ENCODE peak calls at places on chromosomes 11 and 22, in four cellular contexts. L, Q, C and F are unnamed samples.
A peak's percentile ranks its signal among the peaks of the same experiment; 100 is the strongest.

GRCh38 chr22:20750461-20751184 is 23.3 kb upstream of the SERPIND1 start:
- DNase-seq in L (no peak), Q (peak; percentile 66), C (peak; percentile 32), F (peak; percentile 62)

GRCh38 chr22:46626356-46626755 is 6.2 kb downstream of the GRAMD4 start:
- DNase-seq in L (peak; percentile 19), Q (no peak), C (no peak), F (no peak)

GRCh38 chr11:120608760-120609211 is 97.2 kb downstream of the GRIK4 start:
- DNase-seq in L (no peak), Q (no peak), C (peak; percentile 7), F (no peak)

GRCh38 chr22:47205562-47205961 is 443.1 kb downstream of the TBC1D22A start:
- DNase-seq in L (no peak), Q (no peak), C (no peak), F (no peak)

GRCh38 chr11:45933131-45933821 is 10.8 kb downstream of the LARGE2 start:
- DNase-seq in L (no peak), Q (peak; percentile 35), C (no peak), F (peak; percentile 52)

GRCh38 chr11:127000991-127001390 is 421 bp upstream of the KIRREL3 start:
- DNase-seq in L (no peak), Q (peak; percentile 41), C (no peak), F (no peak)

GRCh38 chr11:12218909-12219308 is 108.5 kb downstream of the MICAL2 start:
- DNase-seq in L (no peak), Q (no peak), C (no peak), F (no peak)

GRCh38 chr11:34478845-34479663 is 34.5 kb downstream of the ELF5 start:
- DNase-seq in L (no peak), Q (no peak), C (no peak), F (no peak)

GRCh38 chr11:72223615-72224586 is 666 bp upstream of the INPPL1 start:
- DNase-seq in L (peak; percentile 77), Q (peak; percentile 36), C (no peak), F (peak; percentile 86)

GRCh38 chr22:44658371-44658953 is 43.5 kb upstream of the PRR5 start:
- DNase-seq in L (no peak), Q (no peak), C (peak; percentile 80), F (no peak)

GRCh38 chr11:86814775-86815174 is 14.4 kb downstream of the PRSS23 start:
- DNase-seq in L (no peak), Q (peak; percentile 50), C (no peak), F (no peak)

GRCh38 chr11:76313913-76314740 is 66.8 kb downstream of the THAP12 start:
- DNase-seq in L (peak; percentile 33), Q (no peak), C (no peak), F (no peak)

GRCh38 chr11:4093519-4094347 is 866 bp upstream of the RRM1 start:
- DNase-seq in L (peak; percentile 25), Q (no peak), C (no peak), F (no peak)

GRCh38 chr11:27291302-27291889 is 71.6 kb downstream of the CCDC34 start:
- DNase-seq in L (no peak), Q (no peak), C (no peak), F (no peak)

GRCh38 chr11:36452231-36452630 is 57.8 kb downstream of the TRAF6 start:
- DNase-seq in L (no peak), Q (no peak), C (no peak), F (no peak)

GRCh38 chr11:116694017-116694725 is 78.6 kb downstream of the BUD13 start:
- DNase-seq in L (no peak), Q (no peak), C (no peak), F (no peak)

GRCh38 chr11:121249039-121249663 is 43.4 kb upstream of the SC5D start:
- DNase-seq in L (peak; percentile 28), Q (peak; percentile 55), C (peak; percentile 1), F (peak; percentile 63)

GRCh38 chr22:46911341-46911740 is 148.9 kb downstream of the TBC1D22A start:
- DNase-seq in L (no peak), Q (no peak), C (no peak), F (no peak)

GRCh38 chr11:8699903-8700302 is 17.3 kb downstream of the RPL27A start:
- DNase-seq in L (no peak), Q (no peak), C (no peak), F (no peak)

GRCh38 chr11:83951521-83951920 is 665.4 kb upstream of the CCDC90B start:
- DNase-seq in L (no peak), Q (no peak), C (no peak), F (no peak)

GRCh38 chr22:49606562-49606961 is 221.1 kb downstream of the BRD1 start:
- DNase-seq in L (no peak), Q (no peak), C (no peak), F (no peak)

GRCh38 chr11:12200359-12201015 is 90.1 kb downstream of the MICAL2 start:
- DNase-seq in L (no peak), Q (peak; percentile 90), C (peak; percentile 78), F (no peak)

GRCh38 chr11:66371627-66372415 is at the start of gene SLC29A2:
- DNase-seq in L (peak; percentile 95), Q (no peak), C (no peak), F (peak; percentile 91)

GRCh38 chr11:35553021-35553420 is 27.6 kb upstream of the PAMR1 start:
- DNase-seq in L (no peak), Q (no peak), C (no peak), F (no peak)

GRCh38 chr11:12232819-12233601 is 122.6 kb downstream of the MICAL2 start:
- DNase-seq in L (no peak), Q (peak; percentile 89), C (peak; percentile 56), F (no peak)

GRCh38 chr11:116072133-116072532 is 567.9 kb upstream of the CADM1 start:
- DNase-seq in L (no peak), Q (no peak), C (no peak), F (no peak)

GRCh38 chr11:111586305-111586915 is 15.8 kb upstream of the SIK2 start:
- DNase-seq in L (peak; percentile 25), Q (peak; percentile 39), C (no peak), F (peak; percentile 50)

GRCh38 chr22:23060612-23061400 is 9.5 kb upstream of the GNAZ start:
- DNase-seq in L (peak; percentile 46), Q (no peak), C (no peak), F (no peak)

GRCh38 chr11:86815726-86816125 is 15.4 kb downstream of the PRSS23 start:
- DNase-seq in L (no peak), Q (no peak), C (no peak), F (no peak)

GRCh38 chr11:60301178-60301577 is 20.7 kb downstream of the MS4A4A start:
- DNase-seq in L (no peak), Q (no peak), C (no peak), F (no peak)

GRCh38 chr11:76169473-76169881 is 36.8 kb downstream of the WNT11 start:
- DNase-seq in L (no peak), Q (no peak), C (no peak), F (no peak)

GRCh38 chr11:30788849-30789248 is 202.7 kb upstream of the MPPED2 start:
- DNase-seq in L (no peak), Q (no peak), C (no peak), F (no peak)

GRCh38 chr11:122126024-122126678 is 10.1 kb upstream of the BLID start:
- DNase-seq in L (no peak), Q (no peak), C (no peak), F (no peak)

DNA sequence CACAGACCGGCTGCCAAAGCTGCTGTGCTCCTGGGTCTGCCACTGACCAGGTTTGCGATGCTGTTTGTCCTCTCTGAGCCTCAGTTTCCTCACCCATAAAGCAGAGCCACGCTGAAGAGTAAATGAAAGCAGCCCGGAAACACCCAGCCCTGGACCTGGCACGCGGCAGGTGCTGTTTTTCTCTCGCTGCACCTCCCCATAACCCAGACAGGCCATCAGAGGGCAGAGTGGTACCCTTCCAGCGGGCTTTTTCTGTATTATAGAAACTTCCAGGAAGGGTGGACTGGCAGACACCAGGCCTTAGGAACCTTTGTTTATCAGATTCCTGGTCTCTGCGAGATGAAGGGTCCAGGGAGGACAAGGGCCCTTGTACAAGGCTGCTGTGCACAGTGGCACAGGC is 17.9 kb upstream of the FGF19 start:
- DNase-seq in L (no peak), Q (no peak), C (no peak), F (no peak)
- TF ChIP-seq CTCF in L (peak; percentile 38), Q (peak; percentile 60), C (no peak), F (no peak)

DNA sequence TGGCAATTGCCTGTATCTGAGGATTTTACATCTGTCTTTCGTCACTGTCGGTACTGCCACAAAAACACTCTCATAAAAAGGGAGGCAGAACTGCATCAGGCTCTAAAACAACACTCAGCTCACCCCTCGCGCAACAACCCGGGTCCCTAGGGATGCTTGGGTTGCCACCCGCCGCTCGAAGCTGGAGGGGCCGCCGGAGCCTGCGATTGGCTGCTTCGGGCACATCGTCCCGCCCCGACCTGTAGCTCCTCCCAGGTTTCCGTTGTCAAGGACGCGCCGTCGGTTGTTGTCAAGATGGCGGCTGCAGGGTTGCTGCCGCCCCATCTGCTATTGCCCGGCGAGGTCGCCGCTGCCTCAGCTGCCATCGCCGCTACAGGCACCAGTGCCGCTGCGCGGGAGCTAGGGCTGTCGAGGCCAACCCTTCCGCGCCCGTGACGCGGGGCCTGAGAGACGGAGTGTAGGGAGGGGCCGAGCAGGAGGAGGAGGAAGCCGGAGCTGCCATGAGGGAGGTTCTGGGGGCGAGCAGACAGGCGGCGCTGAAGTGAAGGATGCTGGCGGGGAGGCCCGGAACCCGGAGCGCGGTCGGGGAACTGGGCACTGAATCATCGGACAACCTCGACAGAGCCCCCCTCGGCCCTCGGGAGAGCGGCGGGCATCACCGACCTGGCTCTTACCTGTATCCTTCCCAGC is at the start of gene CEP126:
- DNase-seq in L (peak; percentile 84), Q (peak; percentile 95), C (peak; percentile 89), F (peak; percentile 87)
- TF ChIP-seq CTCF in L (peak; percentile 26), Q (peak; percentile 75), C (peak; percentile 58), F (no peak)

GRCh38 chr11:114195981-114196731 is 100.0 kb upstream of the NNMT start:
- DNase-seq in L (no peak), Q (no peak), C (no peak), F (peak; percentile 22)
- TF ChIP-seq CTCF in L (peak; percentile 43), Q (no peak), C (no peak), F (no peak)

DNA sequence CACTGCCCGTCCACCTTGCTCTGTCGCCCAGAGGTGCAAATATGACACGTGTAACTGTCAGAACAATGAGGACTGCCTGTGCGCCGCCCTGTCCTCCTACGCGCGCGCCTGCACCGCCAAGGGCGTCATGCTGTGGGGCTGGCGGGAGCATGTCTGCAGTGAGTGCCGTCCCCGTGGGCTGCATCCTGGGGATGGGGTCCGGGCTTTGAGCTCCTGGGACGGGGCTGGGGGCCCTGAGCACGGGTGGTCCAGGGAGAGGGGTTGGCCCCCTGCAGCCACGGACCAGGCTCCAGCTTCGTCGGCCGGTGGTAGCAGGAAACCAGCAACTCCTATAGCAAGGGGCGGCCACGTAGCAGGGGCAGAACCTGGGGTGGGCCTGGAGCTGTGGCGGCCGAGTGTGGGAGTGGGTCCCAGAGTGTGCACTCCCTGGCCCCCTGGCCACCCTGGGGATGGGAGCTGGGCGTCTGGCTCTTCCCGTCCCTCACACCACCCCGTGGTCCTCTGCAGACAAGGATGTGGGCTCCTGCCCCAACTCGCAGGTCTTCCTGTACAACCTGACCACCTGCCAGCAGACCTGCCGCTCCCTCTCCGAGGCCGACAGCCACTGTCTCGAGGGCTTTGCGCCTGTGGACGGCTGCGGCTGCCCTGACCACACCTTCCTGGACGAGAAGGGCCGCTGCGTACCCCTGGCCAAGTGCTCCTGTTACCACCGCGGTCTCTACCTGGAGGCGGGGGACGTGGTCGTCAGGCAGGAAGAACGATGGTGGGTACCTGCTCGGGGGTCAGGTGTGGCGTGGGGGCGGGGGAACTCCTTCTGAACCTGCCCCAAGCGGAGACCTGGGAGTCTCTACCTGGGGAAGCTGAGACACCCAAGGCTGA is 10.1 kb downstream of the MUC2 start:
- DNase-seq in L (peak; percentile 23), Q (no peak), C (no peak), F (no peak)
- TF ChIP-seq CTCF in L (no peak), Q (no peak), C (no peak), F (no peak)